ENCODE peak calls at places on chromosomes 16 and 17, in four cellular contexts. L, I, U and K are unnamed samples.

GRCh38 chr17:62626719-62627218 is 701 bp upstream of the MRC2 start:
- DNase-seq in L (peak), I (peak), U (no peak), K (no peak)

GRCh38 chr16:57548424-57548823 is 6.0 kb downstream of the ADGRG5 start:
- DNase-seq in L (no peak), I (no peak), U (no peak), K (no peak)

GRCh38 chr16:57757326-57757786 is 21.8 kb downstream of the KATNB1 start:
- DNase-seq in L (peak), I (peak), U (peak), K (no peak)

GRCh38 chr16:31077592-31078199 is 3.5 kb downstream of the ZNF646 start:
- DNase-seq in L (no peak), I (no peak), U (no peak), K (no peak)

GRCh38 chr17:60256174-60256573 is 106.4 kb downstream of the CA4 start:
- DNase-seq in L (peak), I (no peak), U (no peak), K (no peak)

GRCh38 chr17:32771396-32771795 is 105.5 kb downstream of the MYO1D start:
- DNase-seq in L (no peak), I (peak), U (no peak), K (no peak)

GRCh38 chr17:8163978-8164814 is 1.4 kb upstream of the VAMP2 start:
- DNase-seq in L (peak), I (peak), U (peak), K (no peak)

GRCh38 chr16:31331141-31331764 is 23.7 kb upstream of the ITGAX start:
- DNase-seq in L (no peak), I (no peak), U (no peak), K (no peak)

GRCh38 chr16:6857575-6857974 is 475.1 kb upstream of the RBFOX1 start:
- DNase-seq in L (no peak), I (no peak), U (no peak), K (no peak)

GRCh38 chr17:29977836-29978235 is 36.4 kb downstream of the EFCAB5 start:
- DNase-seq in L (peak), I (peak), U (no peak), K (no peak)

GRCh38 chr16:427295-427694 is 1.8 kb downstream of the RAB11FIP3 start:
- DNase-seq in L (no peak), I (no peak), U (no peak), K (no peak)

GRCh38 chr17:83031321-83031945 is 48.0 kb upstream of the METRNL start:
- DNase-seq in L (no peak), I (no peak), U (no peak), K (no peak)

GRCh38 chr16:12271006-12271405 is 294.5 kb downstream of the SNX29 start:
- DNase-seq in L (peak), I (peak), U (peak), K (no peak)

GRCh38 chr16:57383276-57384247 is 11.3 kb downstream of the CX3CL1 start:
- DNase-seq in L (peak), I (no peak), U (no peak), K (no peak)

GRCh38 chr17:10050597-10051101 is 145.6 kb upstream of the RCVRN start:
- DNase-seq in L (peak), I (no peak), U (no peak), K (peak)

GRCh38 chr17:1590031-1590746 is 27.6 kb upstream of the PITPNA start:
- DNase-seq in L (peak), I (peak), U (peak), K (no peak)

GRCh38 chr16:67162439-67163163 is 1.9 kb upstream of the HSF4 start:
- DNase-seq in L (no peak), I (no peak), U (no peak), K (no peak)

GRCh38 chr17:9115446-9116265 is 94.3 kb downstream of the NTN1 start:
- DNase-seq in L (peak), I (peak), U (peak), K (no peak)

GRCh38 chr16:78097522-78097921 is 1.9 kb upstream of the WWOX start:
- DNase-seq in L (no peak), I (no peak), U (no peak), K (no peak)

GRCh38 chr16:78094998-78095397 is 4.5 kb upstream of the WWOX start:
- DNase-seq in L (no peak), I (no peak), U (no peak), K (no peak)

GRCh38 chr16:78098087-78098486 is 1.4 kb upstream of the WWOX start:
- DNase-seq in L (no peak), I (no peak), U (no peak), K (no peak)

GRCh38 chr16:78094166-78094565 is 5.3 kb upstream of the WWOX start:
- DNase-seq in L (no peak), I (peak), U (no peak), K (no peak)

GRCh38 chr16:78096386-78096785 is 3.1 kb upstream of the WWOX start:
- DNase-seq in L (peak), I (no peak), U (no peak), K (no peak)
- TF ChIP-seq ELK1 in L (no peak), I (no peak), U (no peak), K (no peak)

GRCh38 chr17:75517277-75517865 is 1.0 kb downstream of the TSEN54 start:
- DNase-seq in L (no peak), I (no peak), U (no peak), K (no peak)
- TF ChIP-seq ELK1 in L (no peak), I (no peak), U (no peak), K (no peak)

GRCh38 chr17:76855105-76855504 is 13.1 kb upstream of the MGAT5B start:
- DNase-seq in L (no peak), I (no peak), U (no peak), K (no peak)
- TF ChIP-seq ELK1 in L (no peak), I (no peak), U (no peak), K (no peak)

DNA sequence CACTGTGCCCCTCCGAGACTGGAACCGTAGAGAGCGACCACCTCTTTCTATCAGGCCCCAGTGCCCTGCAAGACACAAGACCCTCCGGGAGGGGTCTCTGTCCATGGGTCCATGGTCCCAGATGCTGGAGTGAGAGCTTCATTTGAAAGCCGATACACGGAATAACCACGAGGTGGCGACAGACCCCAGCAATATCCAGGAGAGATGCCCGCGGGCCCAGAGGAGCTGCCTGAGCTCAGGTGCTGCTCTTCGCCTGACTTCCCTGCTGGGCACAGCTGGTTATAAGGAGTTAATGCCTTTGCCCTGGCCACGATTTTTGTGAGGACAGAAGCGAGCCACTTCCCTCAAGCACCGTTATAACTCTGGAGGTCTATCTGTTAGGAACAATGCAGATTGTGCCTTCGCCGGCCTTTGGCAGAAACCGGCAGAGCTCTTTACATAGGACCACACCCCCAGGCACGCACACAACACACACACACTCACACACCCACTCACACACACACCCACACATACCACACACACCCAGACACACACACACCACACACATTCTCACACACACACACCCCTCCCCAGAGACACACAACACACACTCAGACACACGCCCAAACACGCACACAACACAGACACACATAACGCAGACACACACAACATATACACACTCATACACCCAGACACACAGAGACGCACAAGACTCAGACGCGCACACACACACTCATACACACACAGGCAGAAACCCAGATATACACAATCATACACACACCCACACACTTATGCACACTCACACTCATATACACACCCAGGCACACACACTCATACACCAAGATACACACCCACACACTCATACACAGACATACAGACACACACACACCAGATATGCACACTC is 436.4 kb downstream of the SOX9 start:
- DNase-seq in L (peak), I (peak), U (peak), K (no peak)
- TF ChIP-seq ELK1 in L (no peak), I (no peak), U (no peak), K (no peak)

GRCh38 chr17:4947411-4948165 is 742 bp downstream of the PFN1 start:
- DNase-seq in L (peak), I (peak), U (peak), K (no peak)

GRCh38 chr17:4949321-4950074 is 1.2 kb upstream of the PFN1 start:
- DNase-seq in L (peak), I (peak), U (peak), K (no peak)

GRCh38 chr17:4948997-4949320 is 629 bp upstream of the PFN1 start:
- DNase-seq in L (peak), I (peak), U (peak), K (no peak)

GRCh38 chr17:4947010-4947410 is 1.3 kb downstream of the PFN1 start:
- DNase-seq in L (no peak), I (peak), U (peak), K (no peak)

DNA sequence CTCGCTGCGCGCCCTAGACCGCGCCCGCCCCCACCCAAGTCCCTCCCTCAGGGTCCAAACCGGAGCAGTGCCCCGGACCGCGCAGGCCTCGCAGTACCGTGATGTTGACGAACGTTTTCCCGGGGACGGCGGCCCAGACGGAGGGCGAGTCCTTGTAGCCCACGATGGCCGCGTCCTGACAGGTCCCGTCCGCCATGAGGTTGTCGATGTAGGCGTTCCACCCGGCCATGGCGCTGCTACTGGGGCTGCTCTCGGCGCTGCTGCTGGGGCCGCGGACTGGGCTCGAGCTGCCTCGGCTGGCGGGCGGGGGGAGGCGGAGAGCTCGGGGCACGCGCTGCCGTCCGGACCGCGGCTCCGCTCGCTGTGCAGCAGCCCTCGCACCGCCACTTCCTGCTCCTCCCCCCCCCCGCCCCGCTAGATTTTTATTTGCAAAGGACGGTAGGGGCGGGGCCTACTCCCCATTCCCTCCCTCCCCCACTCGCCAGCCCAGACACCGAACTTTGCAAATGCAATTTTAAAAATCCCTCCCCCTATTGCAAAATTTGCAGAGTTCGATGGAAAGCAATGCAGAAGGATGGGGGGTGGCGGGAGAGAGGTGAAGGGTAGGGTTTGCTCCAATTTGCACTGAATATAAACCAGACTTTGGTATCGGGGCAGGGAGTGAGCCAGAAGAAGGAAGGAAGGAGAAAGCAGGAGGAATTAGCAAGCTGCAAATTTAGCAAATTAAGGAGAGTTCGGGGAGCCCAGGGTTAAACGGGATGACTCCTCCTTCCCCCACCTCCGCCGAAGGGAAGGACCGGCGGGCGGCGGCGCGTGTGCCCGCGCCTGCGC is at the start of gene PFN1:
- DNase-seq in L (peak), I (peak), U (peak), K (peak)
- TF ChIP-seq ELK1 in L (no peak), I (no peak), U (no peak), K (no peak)

GRCh38 chr16:87757841-87758426 is 7.9 kb downstream of the KLHDC4 start:
- DNase-seq in L (peak), I (peak), U (no peak), K (no peak)
- TF ChIP-seq ELK1 in L (no peak), I (no peak), U (no peak), K (no peak)

DNA sequence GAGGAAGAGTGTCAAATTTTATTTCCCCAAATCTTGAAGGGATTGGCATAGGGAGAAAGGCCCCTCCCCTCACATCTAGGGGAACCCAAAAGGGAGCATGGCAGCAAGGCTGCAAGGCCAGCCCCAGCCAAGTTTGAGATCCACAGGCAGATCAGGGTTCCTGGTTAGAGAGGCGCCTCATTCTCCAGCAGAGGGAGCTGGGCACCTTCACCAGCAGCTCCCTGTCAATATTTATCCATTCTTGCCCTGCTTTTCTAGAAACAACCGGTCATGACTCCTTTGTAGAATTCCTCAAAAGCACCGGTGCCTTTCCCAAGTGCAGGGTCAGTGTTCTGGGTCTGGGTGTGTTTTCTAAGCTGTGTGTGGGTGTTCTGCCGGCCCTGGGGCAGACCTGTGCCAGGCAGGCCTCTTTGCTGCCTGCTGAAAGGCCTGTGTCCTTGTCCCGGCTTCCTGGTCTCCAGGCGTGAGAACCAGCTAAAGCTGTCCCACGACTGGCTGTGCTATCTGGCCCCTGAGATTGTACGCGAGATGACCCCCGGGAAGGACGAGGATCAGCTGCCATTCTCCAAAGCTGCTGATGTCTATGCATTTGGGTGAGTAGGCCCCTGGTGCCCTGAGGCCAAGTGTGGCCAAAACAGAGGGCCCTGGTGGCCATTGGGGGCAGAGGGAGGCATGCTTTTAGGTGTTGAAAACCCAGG is 21.2 kb upstream of the LGALS9 start:
- DNase-seq in L (peak), I (peak), U (no peak), K (no peak)
- TF ChIP-seq ELK1 in L (no peak), I (no peak), U (no peak), K (no peak)

DNA sequence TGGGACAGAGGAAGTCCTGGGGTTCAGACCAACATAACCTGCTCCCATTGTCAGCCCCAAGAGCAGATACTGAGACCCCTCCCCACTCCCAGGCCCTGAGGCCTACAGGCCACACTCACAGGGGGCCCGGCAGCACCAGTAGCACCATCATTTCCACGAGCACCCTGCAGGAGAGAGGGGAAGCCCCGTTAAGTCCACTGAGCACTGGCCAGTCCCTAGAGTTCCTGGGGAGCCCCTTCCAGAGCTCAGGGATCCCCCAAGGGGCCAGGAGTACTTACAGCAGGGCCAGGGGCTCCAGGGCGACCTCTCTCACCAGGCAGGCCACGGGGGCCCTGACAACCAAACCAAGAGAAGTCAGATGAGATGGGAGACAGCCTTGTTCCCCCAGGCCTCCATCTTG is 5.4 kb downstream of the COL1A1 start:
- DNase-seq in L (peak), I (no peak), U (no peak), K (no peak)
- TF ChIP-seq ELK1 in L (no peak), I (no peak), U (no peak), K (no peak)

GRCh38 chr17:81027591-81028505 is 7.1 kb upstream of the BAIAP2 start:
- DNase-seq in L (no peak), I (no peak), U (no peak), K (no peak)
- TF ChIP-seq ELK1 in L (no peak), I (no peak), U (no peak), K (no peak)